ENCODE peak calls at places on chromosome 7, in eight cellular contexts. I, J, S, C, D, E, P and T are unnamed samples.

GRCh38 chr7:80453699-80454340 is 58.0 kb downstream of the GNAT3 start:
- DNase-seq in E (peak; percentile 8), J (no peak), I (peak; percentile 40), S (peak; percentile 52), D (peak; percentile 13), P (no peak), C (no peak), T (peak; percentile 9)

GRCh38 chr7:229184-229964 is 37.0 kb downstream of the FAM20C start:
- DNase-seq in E (no peak), C (no peak), J (peak; percentile 90), D (no peak), P (peak; percentile 90), S (no peak), I (no peak), T (no peak)

GRCh38 chr7:128121731-128122576 is 90.7 kb upstream of the LRRC4 start:
- DNase-seq in C (no peak), D (no peak), I (no peak), S (peak; percentile 99), P (no peak), J (no peak), E (no peak), T (no peak)

GRCh38 chr7:100546868-100547800 is 8.1 kb downstream of the AGFG2 start:
- DNase-seq in C (no peak), J (no peak), E (no peak), I (no peak), D (no peak), P (no peak), S (no peak), T (peak; percentile 58)

GRCh38 chr7:98163704-98164478 is 47.3 kb upstream of the BHLHA15 start:
- DNase-seq in P (peak; percentile 10), J (peak; percentile 20), C (peak; percentile 73), S (no peak), I (no peak), E (no peak), D (no peak), T (no peak)

GRCh38 chr7:157662110-157662791 is 325.4 kb downstream of the DNAJB6 start:
- DNase-seq in E (no peak), D (no peak), J (peak; percentile 5), S (no peak), P (no peak), C (peak; percentile 71), I (no peak), T (no peak)

GRCh38 chr7:29499932-29500331 is 63.7 kb upstream of the PRR15 start:
- DNase-seq in J (no peak), C (no peak), E (no peak), P (no peak), S (no peak), D (no peak), I (no peak), T (no peak)

GRCh38 chr7:76129836-76130235 is 71.9 kb upstream of the SRRM3 start:
- DNase-seq in E (no peak), P (no peak), C (no peak), I (no peak), S (no peak), J (no peak), D (no peak), T (no peak)

GRCh38 chr7:26534649-26535482 is 243.2 kb downstream of the SNX10 start:
- DNase-seq in S (no peak), P (no peak), C (peak; percentile 89), I (no peak), D (no peak), E (no peak), J (no peak), T (no peak)

GRCh38 chr7:49001610-49002033 is 77.3 kb downstream of the CDC14C start:
- DNase-seq in E (peak; percentile 83), J (no peak), C (peak; percentile 28), I (peak; percentile 45), P (no peak), S (peak; percentile 69), D (peak; percentile 78), T (peak; percentile 71)

GRCh38 chr7:50303894-50304157 is 690 bp upstream of the IKZF1 start:
- DNase-seq in D (no peak), P (no peak), E (peak; percentile 61), C (no peak), I (no peak), J (no peak), S (peak; percentile 70), T (no peak)

GRCh38 chr7:43112941-43113621 is 634 bp downstream of the HECW1 start:
- DNase-seq in C (peak; percentile 8), S (no peak), D (no peak), E (no peak), I (peak; percentile 7), P (peak; percentile 54), J (peak; percentile 18), T (no peak)

GRCh38 chr7:111933614-111934013 is 272.6 kb downstream of the DOCK4 start:
- DNase-seq in J (no peak), D (no peak), C (peak; percentile 72), I (no peak), E (no peak), P (peak; percentile 82), S (peak; percentile 6), T (no peak)

GRCh38 chr7:116236020-116236630 is 25.8 kb downstream of the TES start:
- DNase-seq in J (peak; percentile 37), C (no peak), S (peak; percentile 59), P (no peak), I (peak; percentile 60), D (peak; percentile 73), E (peak; percentile 29), T (peak; percentile 64)
- TF ChIP-seq CTCF in J (peak; percentile 70), C (peak; percentile 48), S (peak; percentile 35), P (peak; percentile 25), I (peak; percentile 89), D (peak; percentile 65), E (peak; percentile 78), T (peak; percentile 37)

GRCh38 chr7:8130663-8131062 is 131.3 kb downstream of the ICA1 start:
- DNase-seq in D (no peak), S (no peak), J (no peak), I (no peak), P (no peak), C (no peak), E (no peak), T (no peak)

GRCh38 chr7:8129323-8129659 is 132.7 kb downstream of the ICA1 start:
- DNase-seq in C (no peak), D (peak; percentile 34), J (no peak), E (no peak), S (no peak), I (no peak), P (no peak), T (peak; percentile 68)

GRCh38 chr7:8133188-8133848 is 128.6 kb downstream of the ICA1 start:
- DNase-seq in I (no peak), D (no peak), E (no peak), P (no peak), S (no peak), C (no peak), J (no peak), T (peak; percentile 69)

GRCh38 chr7:8133955-8134733 is 127.8 kb downstream of the ICA1 start:
- DNase-seq in D (peak; percentile 63), C (no peak), J (no peak), I (no peak), S (no peak), E (no peak), P (no peak), T (peak; percentile 96)

DNA sequence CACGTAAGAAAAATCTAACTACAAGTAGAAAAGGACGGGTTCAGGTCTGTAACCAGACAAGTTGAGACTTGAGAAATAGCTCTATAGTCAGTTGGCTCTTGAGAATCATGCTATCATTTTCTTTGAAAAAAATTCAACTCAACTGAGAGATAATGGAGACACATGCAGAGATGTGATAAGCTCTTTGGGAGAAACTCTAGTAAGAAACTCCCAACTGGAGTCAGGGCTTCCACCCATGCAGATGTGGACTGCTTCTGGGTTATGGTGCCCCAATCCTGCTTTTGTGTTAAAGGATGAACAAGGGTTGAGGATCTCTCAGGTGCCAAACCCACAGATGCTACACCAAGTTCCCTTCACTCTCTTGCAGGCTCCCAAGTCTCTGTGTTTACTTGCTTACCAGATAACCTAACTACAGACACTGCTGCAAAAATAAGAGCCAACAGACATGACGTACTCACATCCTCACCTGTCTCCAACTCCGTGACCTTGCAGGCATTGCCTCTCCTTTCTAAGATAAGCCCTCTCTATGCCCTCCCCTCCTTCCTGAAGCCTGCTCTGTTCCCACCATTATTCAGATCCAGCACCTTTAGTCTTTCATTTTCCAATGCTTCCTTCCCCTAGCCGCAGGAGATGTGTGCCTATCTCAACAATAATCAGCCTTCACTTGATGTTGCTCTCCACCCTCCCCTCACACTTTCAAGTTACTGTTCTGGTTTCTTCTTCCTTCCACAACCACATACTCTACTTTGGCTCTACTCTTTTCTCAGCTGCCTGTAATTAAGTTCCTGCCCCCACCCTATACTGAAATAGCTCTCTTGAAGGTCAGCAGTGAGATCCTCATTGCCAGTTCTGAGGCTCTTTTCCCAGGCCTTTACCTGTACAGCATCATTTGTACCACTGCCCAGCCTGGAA is 130.0 kb downstream of the ICA1 start:
- DNase-seq in D (peak; percentile 55), J (no peak), P (no peak), E (no peak), S (no peak), I (no peak), C (no peak), T (peak; percentile 91)
- H3K4me3 ChIP-seq in D (no peak overlapping the region), J (no peak overlapping the region), P (no peak overlapping the region), E (no peak overlapping the region), S (no peak overlapping the region), I (no peak overlapping the region), C (no peak overlapping the region), T (peak overlapping the region; percentile 55)

DNA sequence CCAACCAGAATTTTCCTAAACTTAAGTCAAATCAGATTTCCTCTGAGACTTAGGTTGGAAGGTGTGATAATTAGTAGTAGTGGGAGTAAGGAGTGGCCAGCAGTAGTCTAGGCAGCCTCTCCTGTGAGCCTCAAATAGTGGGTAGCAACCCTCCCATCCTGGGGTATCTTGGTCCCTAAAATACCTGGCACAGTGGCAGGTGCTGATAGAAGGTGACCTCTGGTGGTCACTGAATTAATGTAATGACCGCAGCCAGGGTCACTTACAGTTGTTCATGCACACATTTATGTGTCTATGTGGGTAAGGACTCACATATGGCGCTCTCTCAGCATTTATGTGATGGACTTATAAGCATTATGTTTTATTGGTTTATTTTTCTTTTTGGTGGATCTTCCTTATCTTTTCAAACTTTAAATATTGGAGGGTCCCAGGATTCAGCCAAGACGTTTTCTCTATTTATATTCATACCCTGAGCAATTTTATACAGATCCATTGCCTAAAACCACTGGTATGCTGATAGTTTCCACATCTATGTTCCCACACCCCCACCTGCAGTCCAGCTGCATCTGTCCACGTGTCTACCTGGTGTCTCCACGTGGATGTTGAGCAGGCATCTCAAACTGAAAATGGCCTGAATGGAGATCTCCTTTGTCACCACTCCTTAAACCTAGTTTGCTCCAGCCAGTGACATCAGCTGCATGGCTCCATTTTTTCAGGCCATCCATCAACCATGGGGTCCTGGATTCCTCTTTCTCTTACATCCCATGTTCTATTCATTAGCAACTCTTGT is 18.3 kb downstream of the BMPER start:
- DNase-seq in J (no peak), S (no peak), D (no peak), I (no peak), E (no peak), P (no peak), C (no peak), T (no peak)
- TF ChIP-seq CTCF in J (no peak), S (no peak), D (no peak), I (no peak), E (no peak), P (no peak), C (no peak), T (no peak)

GRCh38 chr7:20684581-20684980 is 69.1 kb downstream of the ABCB5 start:
- DNase-seq in J (no peak), E (no peak), P (no peak), D (no peak), I (no peak), S (no peak), C (no peak), T (no peak)
- H3K4me3 ChIP-seq in J (no peak overlapping the region), E (no peak overlapping the region), P (no peak overlapping the region), D (no peak overlapping the region), I (no peak overlapping the region), S (no peak overlapping the region), C (no peak overlapping the region), T (no peak overlapping the region)